ENCODE peak calls at places on chromosomes 5 and 9, in eight cellular contexts. One of them, this sample, is unnamed.

GRCh38 chr5:138722518-138722917 is 30.7 kb upstream of the CTNNA1 start:
- DNase-seq in upper lobe of left lung: no peak
- DNase-seq in colonic mucosa: no peak
- DNase-seq in NCI-H1694: no peak
- DNase-seq in WERI-Rb-1: peak; percentile 45
- DNase-seq in body of pancreas: no peak
- DNase-seq in pulmonary artery endothelial cell: no peak
- DNase-seq in Calu3: no peak
- DNase-seq in this sample: no peak

GRCh38 chr5:178818094-178818493 is 41.7 kb upstream of the ZNF354B start:
- DNase-seq in upper lobe of left lung: no peak
- DNase-seq in colonic mucosa: no peak
- DNase-seq in NCI-H1694: no peak
- DNase-seq in WERI-Rb-1: no peak
- DNase-seq in body of pancreas: no peak
- DNase-seq in pulmonary artery endothelial cell: no peak
- DNase-seq in Calu3: no peak
- DNase-seq in this sample: no peak

GRCh38 chr5:170451764-170452365 is 52.0 kb upstream of the KCNIP1 start:
- DNase-seq in upper lobe of left lung: no peak
- DNase-seq in colonic mucosa: no peak
- DNase-seq in NCI-H1694: no peak
- DNase-seq in WERI-Rb-1: no peak
- DNase-seq in body of pancreas: no peak
- DNase-seq in pulmonary artery endothelial cell: no peak
- DNase-seq in Calu3: no peak
- DNase-seq in this sample: no peak

GRCh38 chr5:78509884-78510769 is 138.4 kb downstream of the LHFPL2 start:
- DNase-seq in upper lobe of left lung: peak; percentile 95
- DNase-seq in colonic mucosa: peak; percentile 78
- DNase-seq in NCI-H1694: no peak
- DNase-seq in WERI-Rb-1: no peak
- DNase-seq in body of pancreas: peak; percentile 85
- DNase-seq in pulmonary artery endothelial cell: no peak
- DNase-seq in Calu3: peak; percentile 60
- DNase-seq in this sample: peak; percentile 71

GRCh38 chr5:168121138-168121494 is 170.3 kb upstream of the WWC1 start:
- DNase-seq in upper lobe of left lung: no peak
- DNase-seq in colonic mucosa: no peak
- DNase-seq in NCI-H1694: no peak
- DNase-seq in WERI-Rb-1: no peak
- DNase-seq in body of pancreas: no peak
- DNase-seq in pulmonary artery endothelial cell: no peak
- DNase-seq in Calu3: no peak
- DNase-seq in this sample: no peak

GRCh38 chr9:25913806-25914205 is 235.6 kb upstream of the TUSC1 start:
- DNase-seq in upper lobe of left lung: no peak
- DNase-seq in colonic mucosa: no peak
- DNase-seq in NCI-H1694: no peak
- DNase-seq in WERI-Rb-1: no peak
- DNase-seq in body of pancreas: no peak
- DNase-seq in pulmonary artery endothelial cell: no peak
- DNase-seq in Calu3: no peak
- DNase-seq in this sample: no peak

GRCh38 chr9:125521462-125522327 is 185.3 kb downstream of the MAPKAP1 start:
- DNase-seq in upper lobe of left lung: no peak
- DNase-seq in colonic mucosa: no peak
- DNase-seq in NCI-H1694: no peak
- DNase-seq in WERI-Rb-1: no peak
- DNase-seq in body of pancreas: no peak
- DNase-seq in pulmonary artery endothelial cell: peak; percentile 71
- DNase-seq in Calu3: no peak
- DNase-seq in this sample: no peak

GRCh38 chr5:143759368-143760136 is 52.4 kb upstream of the HMHB1 start:
- DNase-seq in upper lobe of left lung: no peak
- DNase-seq in colonic mucosa: no peak
- DNase-seq in NCI-H1694: no peak
- DNase-seq in WERI-Rb-1: no peak
- DNase-seq in body of pancreas: no peak
- DNase-seq in pulmonary artery endothelial cell: no peak
- DNase-seq in Calu3: no peak
- DNase-seq in this sample: no peak

GRCh38 chr9:86637515-86637914 is 283.3 kb upstream of the TUT7 start:
- DNase-seq in upper lobe of left lung: peak; percentile 20
- DNase-seq in colonic mucosa: no peak
- DNase-seq in NCI-H1694: no peak
- DNase-seq in WERI-Rb-1: peak; percentile 27
- DNase-seq in body of pancreas: peak; percentile 24
- DNase-seq in pulmonary artery endothelial cell: no peak
- DNase-seq in Calu3: peak; percentile 9
- DNase-seq in this sample: peak; percentile 80

GRCh38 chr9:130991227-130992058 is 17.5 kb upstream of the LAMC3 start:
- DNase-seq in upper lobe of left lung: peak; percentile 39
- DNase-seq in colonic mucosa: no peak
- DNase-seq in NCI-H1694: no peak
- DNase-seq in WERI-Rb-1: no peak
- DNase-seq in body of pancreas: no peak
- DNase-seq in pulmonary artery endothelial cell: no peak
- DNase-seq in Calu3: no peak
- DNase-seq in this sample: peak; percentile 45

GRCh38 chr9:113355197-113355596 is 5.9 kb downstream of the BSPRY start:
- DNase-seq in upper lobe of left lung: no peak
- DNase-seq in colonic mucosa: no peak
- DNase-seq in NCI-H1694: no peak
- DNase-seq in WERI-Rb-1: no peak
- DNase-seq in body of pancreas: no peak
- DNase-seq in pulmonary artery endothelial cell: no peak
- DNase-seq in Calu3: no peak
- DNase-seq in this sample: no peak

GRCh38 chr5:77211013-77211690 is 672 bp downstream of the PDE8B start:
- DNase-seq in upper lobe of left lung: peak; percentile 80
- DNase-seq in colonic mucosa: no peak
- DNase-seq in NCI-H1694: no peak
- DNase-seq in WERI-Rb-1: no peak
- DNase-seq in body of pancreas: no peak
- DNase-seq in pulmonary artery endothelial cell: no peak
- DNase-seq in Calu3: peak; percentile 18
- DNase-seq in this sample: peak; percentile 18

GRCh38 chr5:56354836-56355235 is 121.7 kb upstream of the ANKRD55 start:
- DNase-seq in upper lobe of left lung: no peak
- DNase-seq in colonic mucosa: no peak
- DNase-seq in NCI-H1694: no peak
- DNase-seq in WERI-Rb-1: no peak
- DNase-seq in body of pancreas: no peak
- DNase-seq in pulmonary artery endothelial cell: no peak
- DNase-seq in Calu3: no peak
- DNase-seq in this sample: no peak

GRCh38 chr9:32502459-32502858 is 23.5 kb downstream of the RIGI start:
- DNase-seq in upper lobe of left lung: no peak
- DNase-seq in colonic mucosa: no peak
- DNase-seq in NCI-H1694: no peak
- DNase-seq in WERI-Rb-1: no peak
- DNase-seq in body of pancreas: no peak
- DNase-seq in pulmonary artery endothelial cell: peak; percentile 84
- DNase-seq in Calu3: peak; percentile 55
- DNase-seq in this sample: no peak

GRCh38 chr9:129962889-129963703 is 79.9 kb downstream of the FNBP1 start:
- DNase-seq in upper lobe of left lung: no peak
- DNase-seq in colonic mucosa: peak; percentile 73
- DNase-seq in NCI-H1694: no peak
- DNase-seq in WERI-Rb-1: no peak
- DNase-seq in body of pancreas: peak; percentile 18
- DNase-seq in pulmonary artery endothelial cell: peak; percentile 26
- DNase-seq in Calu3: peak; percentile 11
- DNase-seq in this sample: peak; percentile 60

GRCh38 chr9:126516936-126517750 is 96.6 kb upstream of the LMX1B start:
- DNase-seq in upper lobe of left lung: peak; percentile 89
- DNase-seq in colonic mucosa: no peak
- DNase-seq in NCI-H1694: no peak
- DNase-seq in WERI-Rb-1: no peak
- DNase-seq in body of pancreas: no peak
- DNase-seq in pulmonary artery endothelial cell: peak; percentile 10
- DNase-seq in Calu3: peak; percentile 13
- DNase-seq in this sample: peak; percentile 50

This sample was measured in testis.